ENCODE peak calls at places on chromosomes 6 and 20, in eight cellular contexts. X is esophagus squamous epithelium; F is activated T-cell treated with anti-CD3 and anti-CD28 coated beads for 4 hours; R is nephron progenitor cell; E is fibroblast of lung; W is T-helper 9 cell; P is GM13976; B is effector CD4-positive, alpha-beta T cell. L is an unnamed sample.
A peak's percentile ranks its signal among the peaks of the same experiment; 100 is the strongest.

GRCh38 chr6:106927531-106928398 is 46.8 kb downstream of the CD24 start:
- DNase-seq in E (peak; percentile 22), B (no peak), R (peak; percentile 92), W (no peak), X (no peak), F (no peak), P (peak; percentile 45), L (no peak)

GRCh38 chr6:33112148-33112547 is 36.4 kb downstream of the HLA-DPB1 start:
- DNase-seq in F (no peak), W (no peak), P (peak; percentile 78), E (peak; percentile 55), R (no peak), B (peak; percentile 18), X (no peak), L (peak; percentile 92)

GRCh38 chr20:57326667-57327455 is 2.7 kb upstream of the SPO11 start:
- DNase-seq in P (no peak), B (no peak), E (no peak), W (no peak), X (no peak), F (no peak), R (no peak), L (peak; percentile 29)

GRCh38 chr6:31711233-31711632 is 3.9 kb upstream of the LY6G6D start:
- DNase-seq in R (no peak), P (no peak), B (no peak), F (no peak), X (no peak), E (no peak), W (no peak), L (no peak)

GRCh38 chr6:154457881-154458284 is 52.6 kb downstream of the CNKSR3 start:
- DNase-seq in W (no peak), F (no peak), E (no peak), X (no peak), P (no peak), B (no peak), R (no peak), L (no peak)

GRCh38 chr20:14245368-14245970 is 91.9 kb downstream of the FLRT3 start:
- DNase-seq in W (no peak), B (no peak), E (peak; percentile 25), P (no peak), R (no peak), X (no peak), F (no peak), L (no peak)

GRCh38 chr20:47453167-47453782 is 48.4 kb upstream of the NCOA3 start:
- DNase-seq in F (no peak), X (no peak), E (peak; percentile 77), P (peak; percentile 74), W (no peak), R (no peak), B (no peak), L (no peak)

GRCh38 chr20:34834459-34834893 is 9.0 kb upstream of the NCOA6 start:
- DNase-seq in W (no peak), P (peak; percentile 51), R (no peak), E (peak; percentile 60), B (no peak), X (no peak), F (no peak), L (peak; percentile 28)

GRCh38 chr6:28218312-28219248 is 6.5 kb upstream of the ZSCAN9 start:
- DNase-seq in X (no peak), B (no peak), F (no peak), E (peak; percentile 64), P (peak; percentile 88), W (no peak), R (peak; percentile 61), L (peak; percentile 46)

GRCh38 chr20:38275815-38276550 is 15.4 kb upstream of the KIAA1755 start:
- DNase-seq in F (no peak), E (peak; percentile 88), P (no peak), X (no peak), B (no peak), R (no peak), W (no peak), L (no peak)

GRCh38 chr6:10382322-10382721 is 32.6 kb downstream of the TFAP2A start:
- DNase-seq in E (no peak), R (peak; percentile 31), W (no peak), B (no peak), F (no peak), P (no peak), X (no peak), L (no peak)

GRCh38 chr20:2680046-2680445 is 12.5 kb upstream of the EBF4 start:
- DNase-seq in X (no peak), E (no peak), B (no peak), P (no peak), R (no peak), W (no peak), F (no peak), L (no peak)

GRCh38 chr6:156559151-156559690 is 218.0 kb upstream of the ARID1B start:
- DNase-seq in E (no peak), B (no peak), X (no peak), R (no peak), W (no peak), F (no peak), P (no peak), L (no peak)

GRCh38 chr6:36605102-36605501 is 10.9 kb downstream of the SRSF3 start:
- DNase-seq in E (no peak), W (no peak), P (no peak), R (no peak), X (no peak), F (no peak), B (no peak), L (no peak)

GRCh38 chr6:54135665-54136370 is 24.6 kb downstream of the MLIP start:
- DNase-seq in B (no peak), E (peak; percentile 79), R (no peak), P (no peak), X (no peak), F (no peak), W (no peak), L (no peak)

GRCh38 chr20:49964964-49965780 is 17.6 kb upstream of the SNAI1 start:
- DNase-seq in X (no peak), W (no peak), F (no peak), B (no peak), P (peak; percentile 57), R (peak; percentile 59), E (no peak), L (peak; percentile 40)

GRCh38 chr6:150639823-150640331 is 40.2 kb downstream of the PLEKHG1 start:
- DNase-seq in P (no peak), X (no peak), W (no peak), R (no peak), F (no peak), B (no peak), E (no peak), L (no peak)

GRCh38 chr6:149237464-149237863 is 80.0 kb upstream of the TAB2 start:
- DNase-seq in F (no peak), P (no peak), B (no peak), X (no peak), W (no peak), E (no peak), R (no peak), L (no peak)

GRCh38 chr6:129844118-129844891 is 16.8 kb downstream of the TMEM244 start:
- DNase-seq in B (no peak), X (no peak), R (peak; percentile 5), E (peak; percentile 66), F (no peak), P (no peak), W (no peak), L (no peak)

GRCh38 chr20:36470482-36471062 is 70.7 kb upstream of the MYL9 start:
- DNase-seq in R (no peak), F (no peak), P (no peak), E (no peak), W (no peak), X (no peak), B (no peak), L (no peak)

GRCh38 chr20:4666001-4666470 is 55.7 kb upstream of the PRND start:
- DNase-seq in B (peak; percentile 45), F (peak; percentile 39), W (peak; percentile 39), X (no peak), E (peak; percentile 30), P (no peak), R (no peak), L (no peak)

GRCh38 chr6:16543491-16543890 is 217.8 kb downstream of the ATXN1 start:
- DNase-seq in R (no peak), F (no peak), B (no peak), W (no peak), P (no peak), X (no peak), E (no peak), L (no peak)

GRCh38 chr6:12749531-12750379 is 33.2 kb downstream of the PHACTR1 start:
- DNase-seq in E (no peak), X (no peak), F (no peak), P (no peak), R (peak; percentile 62), W (no peak), B (no peak), L (no peak)

GRCh38 chr6:120965814-120966213 is 368.5 kb downstream of the TBC1D32 start:
- DNase-seq in P (no peak), R (no peak), B (no peak), W (no peak), F (no peak), X (no peak), E (no peak), L (no peak)

GRCh38 chr6:159008656-159009288 is 8.8 kb upstream of the RSPH3 start:
- DNase-seq in X (no peak), W (no peak), F (no peak), R (no peak), E (peak; percentile 57), B (no peak), P (peak; percentile 59), L (peak; percentile 58)

GRCh38 chr20:23116301-23117089 is 30.4 kb upstream of the CD93 start:
- DNase-seq in P (no peak), F (no peak), W (no peak), X (no peak), R (no peak), E (peak; percentile 28), B (no peak), L (no peak)

GRCh38 chr6:14582731-14583130 is 465.2 kb downstream of the CD83 start:
- DNase-seq in F (no peak), E (no peak), X (no peak), P (no peak), B (no peak), W (no peak), R (no peak), L (no peak)

GRCh38 chr20:32282461-32282860 is 5.0 kb downstream of the KIF3B start:
- DNase-seq in W (no peak), F (no peak), R (no peak), E (no peak), X (no peak), B (no peak), P (no peak), L (no peak)

GRCh38 chr6:139378882-139379341 is 4.5 kb upstream of the CITED2 start:
- DNase-seq in X (no peak), E (no peak), B (no peak), F (no peak), W (no peak), R (no peak), P (no peak), L (no peak)

GRCh38 chr20:62066983-62067433 is 1.3 kb upstream of the TAF4 start:
- DNase-seq in E (no peak), R (no peak), F (no peak), X (no peak), W (no peak), B (no peak), P (peak; percentile 70), L (peak; percentile 65)

GRCh38 chr20:63101781-63102719 is 95.3 kb upstream of the BHLHE23 start:
- DNase-seq in R (peak; percentile 70), P (peak; percentile 82), B (peak; percentile 34), W (peak; percentile 36), F (peak; percentile 53), E (peak; percentile 53), X (no peak), L (peak; percentile 33)

GRCh38 chr6:38024908-38025307 is 205.4 kb downstream of the ZFAND3 start:
- DNase-seq in B (no peak), F (no peak), X (no peak), R (no peak), P (no peak), W (no peak), E (no peak), L (no peak)

GRCh38 chr6:155201461-155202226 is 62.2 kb upstream of the CLDN20 start:
- DNase-seq in X (no peak), R (no peak), P (no peak), W (no peak), F (no peak), B (no peak), E (peak; percentile 69), L (no peak)

GRCh38 chr6:14787677-14788076 is 458.2 kb upstream of the JARID2 start:
- DNase-seq in F (no peak), X (no peak), B (no peak), E (no peak), P (no peak), R (no peak), W (no peak), L (no peak)